ENCODE peak calls at places on chromosomes 12 and 14, in eight cellular contexts. E is tibial nerve, M is K562, L is transverse colon, S is ovary, W is uterus, D is NB4, P is body of pancreas. Q is an unnamed sample.

GRCh38 chr14:36070056-36071043 is 106.2 kb downstream of the PTCSC3 start:
- DNase-seq in P (peak), W (no peak), M (peak), L (peak), E (peak), S (no peak), D (peak), Q (peak)

GRCh38 chr14:101074124-101075024 is 170.9 kb upstream of the RTL1 start:
- DNase-seq in P (no peak), L (no peak), E (no peak), M (no peak), W (no peak), D (no peak), S (no peak), Q (no peak)

GRCh38 chr14:72615511-72616121 is 278.3 kb downstream of the DPF3 start:
- DNase-seq in W (no peak), P (no peak), D (no peak), E (no peak), M (no peak), L (no peak), S (no peak), Q (peak)

GRCh38 chr14:27056586-27056985 is 458.8 kb upstream of the NOVA1 start:
- DNase-seq in W (no peak), E (no peak), L (no peak), M (no peak), S (no peak), D (no peak), P (no peak), Q (no peak)

GRCh38 chr14:51401756-51402155 is 161.7 kb downstream of the TMX1 start:
- DNase-seq in D (no peak), M (no peak), W (no peak), S (peak), P (peak), L (no peak), E (no peak), Q (no peak)

GRCh38 chr12:42084522-42084921 is 60.2 kb downstream of the GXYLT1 start:
- DNase-seq in D (no peak), E (no peak), M (no peak), L (no peak), P (no peak), W (no peak), S (no peak), Q (no peak)

GRCh38 chr12:75568801-75569200 is 57.4 kb upstream of the KRR1 start:
- DNase-seq in L (no peak), M (no peak), P (no peak), D (no peak), S (no peak), W (no peak), E (no peak), Q (no peak)

GRCh38 chr12:20050166-20050565 is 318.2 kb upstream of the PDE3A start:
- DNase-seq in E (no peak), M (no peak), L (no peak), W (no peak), S (no peak), P (no peak), D (no peak), Q (no peak)

GRCh38 chr12:68454855-68455254 is 122.7 kb upstream of the MDM1 start:
- DNase-seq in W (no peak), P (no peak), S (no peak), M (no peak), D (no peak), E (no peak), L (no peak), Q (no peak)

GRCh38 chr12:121441555-121441954 is 41.6 kb downstream of the RNF34 start:
- DNase-seq in D (peak), E (no peak), P (no peak), M (no peak), S (no peak), W (no peak), L (no peak), Q (no peak)

GRCh38 chr12:47981496-47982260 is 18.3 kb downstream of the TMEM106C start:
- DNase-seq in L (peak), W (no peak), P (no peak), D (no peak), M (peak), E (no peak), S (no peak), Q (no peak)

GRCh38 chr12:105316931-105317330 is 13.6 kb upstream of the C12orf75 start:
- DNase-seq in W (no peak), S (no peak), M (no peak), E (no peak), L (no peak), D (no peak), P (no peak), Q (no peak)

GRCh38 chr14:51938137-51938536 is 51.2 kb upstream of the RTRAF start:
- DNase-seq in D (no peak), W (no peak), P (no peak), E (no peak), L (no peak), M (no peak), S (no peak), Q (no peak)

GRCh38 chr14:29144598-29144997 is 378.0 kb downstream of the FOXG1 start:
- DNase-seq in D (no peak), P (no peak), L (no peak), M (no peak), W (no peak), E (peak), S (no peak), Q (no peak)

GRCh38 chr12:2023365-2023764 is 19.1 kb upstream of the DCP1B start:
- DNase-seq in M (no peak), L (no peak), W (no peak), D (no peak), E (no peak), P (no peak), S (no peak), Q (no peak)

GRCh38 chr12:67982165-67982563 is 7.1 kb upstream of the IFNG-AS1 start:
- DNase-seq in W (no peak), S (no peak), L (no peak), D (no peak), E (no peak), M (no peak), P (no peak), Q (no peak)

GRCh38 chr12:6612247-6612646 is 5.1 kb upstream of the CHD4 start:
- DNase-seq in L (no peak), D (no peak), E (no peak), M (no peak), P (no peak), S (no peak), W (peak), Q (no peak)

GRCh38 chr12:105978686-105979085 is 160.1 kb downstream of the NUAK1 start:
- DNase-seq in E (no peak), W (no peak), D (no peak), S (no peak), M (no peak), P (no peak), L (no peak), Q (no peak)

GRCh38 chr14:61420326-61420725 is 98.9 kb downstream of the PRKCH start:
- DNase-seq in E (no peak), W (no peak), L (no peak), D (no peak), M (no peak), S (no peak), P (no peak), Q (peak)

GRCh38 chr12:78146365-78146772 is 315.7 kb downstream of the NAV3 start:
- DNase-seq in M (peak), S (no peak), P (no peak), D (peak), W (no peak), E (no peak), L (no peak), Q (no peak)

GRCh38 chr12:1606021-1606622 is 11.7 kb upstream of the FBXL14 start:
- DNase-seq in M (peak), L (peak), S (peak), P (peak), E (peak), D (peak), W (peak), Q (peak)

GRCh38 chr12:75270157-75270556 is 60.0 kb downstream of the CAPS2 start:
- DNase-seq in P (no peak), W (no peak), M (no peak), D (peak), L (no peak), S (no peak), E (no peak), Q (no peak)

GRCh38 chr12:29333178-29333577 is 47.8 kb downstream of the ERGIC2 start:
- DNase-seq in P (no peak), S (no peak), D (no peak), L (no peak), W (no peak), M (no peak), E (no peak), Q (no peak)

GRCh38 chr12:29337325-29337724 is 43.6 kb downstream of the ERGIC2 start:
- DNase-seq in S (no peak), W (no peak), E (no peak), D (no peak), M (no peak), P (no peak), L (no peak), Q (no peak)

GRCh38 chr12:29329411-29329810 is 51.6 kb downstream of the ERGIC2 start:
- DNase-seq in S (no peak), D (no peak), W (no peak), M (no peak), P (no peak), E (no peak), L (no peak), Q (no peak)

DNA sequence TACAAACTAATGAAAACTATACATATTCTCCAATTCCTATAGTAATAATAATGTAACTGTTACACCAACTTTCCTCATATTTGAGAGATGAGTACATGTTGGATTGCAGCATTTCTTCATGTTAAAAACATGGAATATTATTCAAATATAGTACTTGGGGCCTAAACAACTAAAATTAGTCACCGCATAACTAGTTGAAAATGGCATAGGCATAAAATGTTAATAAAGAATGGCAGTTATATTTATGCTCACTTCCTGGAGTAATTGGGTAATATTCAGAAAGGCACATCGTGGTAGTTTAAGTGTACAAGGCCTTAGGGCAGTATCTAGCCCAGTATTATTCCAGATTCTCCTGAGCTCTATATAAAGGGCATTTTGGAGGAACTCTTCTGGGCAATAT is 46.1 kb downstream of the ERGIC2 start:
- DNase-seq in P (no peak), D (no peak), S (no peak), W (no peak), E (no peak), L (no peak), M (no peak), Q (no peak)
- TF ChIP-seq POLR2A in P (no peak), D (no peak), S (no peak), W (no peak), E (no peak), L (no peak), M (no peak), Q (no peak)

DNA sequence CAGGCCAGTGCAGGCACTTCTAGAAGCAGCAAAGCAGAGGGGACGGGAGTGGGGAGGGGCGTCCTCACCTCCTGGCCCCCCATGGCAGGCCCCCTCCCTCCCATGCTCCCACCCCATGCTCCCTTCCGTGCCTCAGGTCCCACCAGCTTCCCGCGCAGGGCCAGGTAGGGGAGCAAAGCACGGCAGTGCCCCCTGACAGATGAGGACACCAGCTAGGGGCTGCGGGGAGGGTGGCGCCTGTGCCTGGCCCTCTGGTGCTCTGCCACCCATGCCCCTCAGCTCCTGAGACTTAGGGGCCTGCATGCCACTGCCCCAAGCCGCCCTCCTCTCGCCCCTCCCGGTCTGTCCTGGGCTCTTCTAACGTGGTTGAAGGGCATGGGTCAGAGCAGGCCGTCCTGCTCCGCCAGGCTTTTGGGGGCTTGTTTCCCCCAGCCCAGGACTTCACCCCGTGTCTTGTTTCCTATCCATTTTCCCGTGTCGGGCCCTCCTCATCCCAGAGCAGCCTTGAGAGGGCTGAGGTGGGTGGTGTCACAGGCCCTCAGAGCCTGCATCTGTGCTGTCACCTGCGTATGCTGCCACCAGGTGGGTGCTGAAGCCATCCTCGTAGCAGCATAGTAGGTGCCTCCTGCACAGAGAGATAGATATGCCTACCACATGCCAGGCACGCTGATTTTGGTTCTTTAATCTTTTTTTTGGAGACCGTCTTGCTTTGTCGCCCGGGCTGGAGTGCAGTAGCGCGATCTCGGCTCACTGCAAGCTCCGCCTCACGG is 10.2 kb downstream of the TRMT61A start:
- DNase-seq in P (no peak), L (no peak), D (no peak), E (no peak), S (no peak), W (no peak), M (peak), Q (no peak)
- TF ChIP-seq CTCF in P (no peak), L (peak), D (no peak), E (no peak), S (no peak), W (no peak), M (no peak), Q (no peak)

DNA sequence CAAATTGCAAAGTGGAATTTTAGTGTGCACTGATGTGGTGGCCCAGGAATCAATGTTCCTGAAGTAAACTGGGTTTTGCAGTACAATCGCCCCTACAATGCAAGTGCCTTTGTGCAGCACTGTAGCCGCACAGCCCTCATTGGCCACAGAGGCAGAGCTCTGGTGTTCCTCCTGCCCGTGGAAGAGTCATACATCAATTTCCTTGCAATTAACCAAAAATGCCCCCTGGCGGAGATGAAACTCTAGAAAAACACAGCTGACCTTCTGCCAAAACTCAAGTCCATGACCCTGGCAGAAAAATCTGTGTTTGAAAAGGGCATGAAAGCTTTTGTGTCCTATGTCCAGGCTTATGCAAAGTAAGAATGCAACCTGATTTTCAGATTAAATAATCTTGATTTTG is 117.9 kb upstream of the PRB2 start:
- DNase-seq in P (no peak), L (no peak), D (peak), S (no peak), W (no peak), E (no peak), M (no peak), Q (no peak)
- TF ChIP-seq POLR2A in P (no peak), L (no peak), D (no peak), S (no peak), W (no peak), E (no peak), M (no peak), Q (no peak)

DNA sequence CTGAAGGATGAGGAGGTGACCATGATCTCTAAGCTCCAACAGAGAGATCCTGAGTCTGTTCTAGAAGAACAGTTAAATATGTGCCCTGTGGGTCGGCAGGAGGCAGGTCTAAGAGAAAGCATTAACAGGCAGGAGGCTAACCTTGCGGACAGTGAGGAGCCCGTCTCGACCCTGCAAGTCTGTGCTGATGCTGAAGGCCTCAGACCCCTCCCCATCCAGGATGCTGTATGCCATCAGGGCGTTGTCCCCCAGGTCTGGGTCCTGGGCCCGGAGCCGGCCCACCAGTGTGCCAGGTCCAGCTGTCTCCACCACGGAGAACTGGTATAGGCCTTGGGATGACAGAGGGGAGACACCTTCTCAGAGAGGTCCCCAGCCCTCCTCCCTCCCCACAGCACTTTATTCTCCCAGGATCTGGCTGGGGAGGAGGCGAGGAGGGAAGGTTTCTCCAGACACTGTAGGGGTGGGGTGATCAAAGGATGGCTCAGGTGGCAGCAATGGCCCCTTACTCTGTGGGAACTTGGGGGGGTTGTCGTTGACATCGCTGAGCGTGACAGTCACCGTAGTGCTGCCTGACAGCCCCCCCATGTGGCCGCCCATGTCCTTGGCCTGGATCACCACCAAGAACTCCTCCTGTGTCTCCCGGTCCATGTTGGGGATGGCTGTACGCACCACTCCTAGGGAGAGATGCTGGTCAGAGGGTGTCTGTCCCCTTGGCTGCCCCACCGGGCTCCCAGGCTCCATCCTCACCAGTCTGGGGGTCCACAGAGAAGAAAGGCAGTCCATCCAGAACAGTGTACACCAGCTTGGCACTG is 3.1 kb downstream of the CDH24 start:
- DNase-seq in P (no peak), L (no peak), M (peak), E (no peak), W (no peak), D (peak), S (no peak), Q (no peak)
- TF ChIP-seq CTCF in P (no peak), L (no peak), M (peak), E (peak), W (no peak), D (no peak), S (no peak), Q (peak)

DNA sequence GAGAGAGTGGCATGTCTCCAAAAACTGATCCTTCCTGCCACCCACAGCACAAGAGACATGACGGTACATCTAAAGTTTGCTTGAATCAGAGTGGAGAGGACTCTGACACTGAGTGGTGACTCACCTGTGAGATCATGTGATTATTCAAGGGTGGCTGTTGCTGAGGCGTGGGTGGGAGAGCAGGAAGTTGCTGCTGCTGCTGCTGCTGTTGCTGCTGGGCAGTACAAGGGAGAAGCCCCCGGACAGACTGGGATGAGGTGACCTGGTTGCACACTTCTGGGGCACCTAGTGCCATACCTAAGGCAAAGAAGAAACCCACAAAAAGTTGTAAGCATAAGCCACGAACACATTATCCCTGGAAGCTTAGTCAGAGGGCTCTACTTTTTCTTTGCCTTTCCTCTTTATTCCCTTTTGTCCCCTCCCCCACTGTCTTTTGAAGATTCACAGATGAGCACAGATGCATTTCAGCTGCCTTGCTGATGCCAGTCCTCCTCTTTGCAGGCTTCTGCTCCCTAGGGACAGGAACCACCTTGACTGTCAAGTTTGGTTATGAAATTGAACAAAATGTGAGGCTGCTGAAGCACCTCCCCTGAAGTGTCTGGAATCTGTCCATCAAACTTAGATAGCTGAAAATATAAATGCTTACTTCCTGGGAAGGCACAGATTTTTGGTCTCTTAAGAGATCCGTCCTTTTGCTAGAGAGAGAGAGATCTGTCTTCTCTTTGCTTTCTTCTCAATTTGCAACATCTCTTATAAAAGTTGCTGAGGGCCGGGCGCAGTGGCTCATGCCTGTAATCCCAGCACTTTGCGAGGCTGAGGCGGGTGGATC is 29.5 kb upstream of the STAC3 start:
- DNase-seq in L (peak), D (peak), E (no peak), S (no peak), P (peak), M (peak), W (peak), Q (peak)
- TF ChIP-seq POLR2A in L (peak), D (no peak), E (no peak), S (no peak), P (no peak), M (peak), W (no peak), Q (no peak)

GRCh38 chr12:124041907-124042306 is 68.9 kb downstream of the ZNF664 start:
- DNase-seq in W (no peak), D (no peak), L (no peak), M (no peak), S (no peak), E (no peak), P (no peak), Q (no peak)

GRCh38 chr12:124046206-124046740 is 73.3 kb downstream of the ZNF664 start:
- DNase-seq in E (no peak), W (no peak), S (no peak), P (no peak), L (no peak), M (no peak), D (no peak), Q (no peak)

GRCh38 chr12:124044809-124045321 is 71.8 kb downstream of the ZNF664 start:
- DNase-seq in S (no peak), M (no peak), P (no peak), D (peak), E (no peak), W (no peak), L (no peak), Q (no peak)

GRCh38 chr12:124045671-124046070 is 72.7 kb downstream of the ZNF664 start:
- DNase-seq in S (no peak), P (no peak), D (no peak), L (no peak), W (no peak), M (no peak), E (no peak), Q (no peak)

DNA sequence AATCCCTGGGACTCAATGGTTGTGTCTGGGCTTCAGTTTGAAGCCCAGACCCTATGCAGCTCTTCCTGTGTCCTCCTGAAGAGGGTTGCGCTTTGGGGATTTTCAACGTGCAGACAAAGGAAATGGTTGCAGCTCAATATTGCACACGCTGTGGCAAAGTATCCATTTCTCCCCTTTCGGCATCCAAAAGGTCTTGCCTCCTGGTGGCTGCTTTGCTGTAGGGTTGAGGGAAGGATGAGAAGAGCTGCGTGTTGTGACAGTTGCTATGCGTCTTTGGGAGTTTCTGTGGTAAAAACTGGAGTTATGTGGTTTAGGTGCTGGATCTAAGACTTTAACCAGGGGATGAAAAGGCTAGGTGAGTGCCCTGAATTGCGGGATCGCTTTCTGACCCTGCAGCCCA is 71.0 kb downstream of the ZNF664 start:
- DNase-seq in P (no peak), M (no peak), L (no peak), W (no peak), S (no peak), E (no peak), D (peak), Q (no peak)
- TF ChIP-seq CTCF in P (no peak), M (no peak), L (no peak), W (no peak), S (no peak), E (no peak), D (peak), Q (no peak)

Q was measured in adrenal gland.